ENCODE peak calls at places on chromosomes 2 and 18, in seven cellular contexts. One of them, this sample, is unnamed.

GRCh38 chr2:120787512-120788348 is 52.1 kb downstream of the GLI2 start:
- DNase-seq in amniotic stem cell: no peak
- DNase-seq in HTR-8/SVneo: no peak
- DNase-seq in ovary: no peak
- DNase-seq in stimulated activated CD4-positive, alpha-beta T cell treated with anti-CD3 and anti-CD28 coated beads, Interleukin-15, amount 100 ng/mL, for 1 hour: no peak
- DNase-seq in caudate nucleus: no peak
- DNase-seq in CD8-positive, alpha-beta memory T cell: no peak
- DNase-seq in this sample: no peak

GRCh38 chr2:33222309-33222708 is 254.1 kb upstream of the RASGRP3 start:
- DNase-seq in amniotic stem cell: no peak
- DNase-seq in HTR-8/SVneo: no peak
- DNase-seq in ovary: no peak
- DNase-seq in stimulated activated CD4-positive, alpha-beta T cell treated with anti-CD3 and anti-CD28 coated beads, Interleukin-15, amount 100 ng/mL, for 1 hour: no peak
- DNase-seq in caudate nucleus: no peak
- DNase-seq in CD8-positive, alpha-beta memory T cell: no peak
- DNase-seq in this sample: no peak

GRCh38 chr18:78403371-78403770 is 576.2 kb upstream of the SALL3 start:
- DNase-seq in amniotic stem cell: no peak
- DNase-seq in HTR-8/SVneo: no peak
- DNase-seq in ovary: no peak
- DNase-seq in stimulated activated CD4-positive, alpha-beta T cell treated with anti-CD3 and anti-CD28 coated beads, Interleukin-15, amount 100 ng/mL, for 1 hour: no peak
- DNase-seq in caudate nucleus: no peak
- DNase-seq in CD8-positive, alpha-beta memory T cell: no peak
- DNase-seq in this sample: no peak

GRCh38 chr2:187383043-187383800 is 64.8 kb downstream of the CALCRL start:
- DNase-seq in amniotic stem cell: no peak
- DNase-seq in HTR-8/SVneo: no peak
- DNase-seq in ovary: no peak
- DNase-seq in stimulated activated CD4-positive, alpha-beta T cell treated with anti-CD3 and anti-CD28 coated beads, Interleukin-15, amount 100 ng/mL, for 1 hour: no peak
- DNase-seq in caudate nucleus: no peak
- DNase-seq in CD8-positive, alpha-beta memory T cell: no peak
- DNase-seq in this sample: no peak

GRCh38 chr2:168550670-168551069 is 94.6 kb downstream of the CERS6 start:
- DNase-seq in amniotic stem cell: no peak
- DNase-seq in HTR-8/SVneo: no peak
- DNase-seq in ovary: no peak
- DNase-seq in stimulated activated CD4-positive, alpha-beta T cell treated with anti-CD3 and anti-CD28 coated beads, Interleukin-15, amount 100 ng/mL, for 1 hour: no peak
- DNase-seq in caudate nucleus: peak
- DNase-seq in CD8-positive, alpha-beta memory T cell: no peak
- DNase-seq in this sample: no peak

GRCh38 chr18:48806551-48807261 is 144.1 kb downstream of the SMAD7 start:
- DNase-seq in amniotic stem cell: no peak
- DNase-seq in HTR-8/SVneo: no peak
- DNase-seq in ovary: no peak
- DNase-seq in stimulated activated CD4-positive, alpha-beta T cell treated with anti-CD3 and anti-CD28 coated beads, Interleukin-15, amount 100 ng/mL, for 1 hour: no peak
- DNase-seq in caudate nucleus: no peak
- DNase-seq in CD8-positive, alpha-beta memory T cell: no peak
- DNase-seq in this sample: no peak

GRCh38 chr2:20450201-20451108 is 3.6 kb downstream of the RHOB start:
- DNase-seq in amniotic stem cell: peak
- DNase-seq in HTR-8/SVneo: peak
- DNase-seq in ovary: peak
- DNase-seq in stimulated activated CD4-positive, alpha-beta T cell treated with anti-CD3 and anti-CD28 coated beads, Interleukin-15, amount 100 ng/mL, for 1 hour: no peak
- DNase-seq in caudate nucleus: peak
- DNase-seq in CD8-positive, alpha-beta memory T cell: no peak
- DNase-seq in this sample: no peak

GRCh38 chr2:103448416-103448815 is 686.6 kb downstream of the TMEM182 start:
- DNase-seq in amniotic stem cell: no peak
- DNase-seq in HTR-8/SVneo: no peak
- DNase-seq in ovary: no peak
- DNase-seq in stimulated activated CD4-positive, alpha-beta T cell treated with anti-CD3 and anti-CD28 coated beads, Interleukin-15, amount 100 ng/mL, for 1 hour: no peak
- DNase-seq in caudate nucleus: no peak
- DNase-seq in CD8-positive, alpha-beta memory T cell: no peak
- DNase-seq in this sample: no peak

GRCh38 chr2:147365577-147365976 is 479.3 kb upstream of the ACVR2A start:
- DNase-seq in amniotic stem cell: no peak
- DNase-seq in HTR-8/SVneo: no peak
- DNase-seq in ovary: peak
- DNase-seq in stimulated activated CD4-positive, alpha-beta T cell treated with anti-CD3 and anti-CD28 coated beads, Interleukin-15, amount 100 ng/mL, for 1 hour: no peak
- DNase-seq in caudate nucleus: peak
- DNase-seq in CD8-positive, alpha-beta memory T cell: no peak
- DNase-seq in this sample: no peak

GRCh38 chr2:33153008-33153407 is 206.3 kb downstream of the LTBP1 start:
- DNase-seq in amniotic stem cell: peak
- DNase-seq in HTR-8/SVneo: no peak
- DNase-seq in ovary: no peak
- DNase-seq in stimulated activated CD4-positive, alpha-beta T cell treated with anti-CD3 and anti-CD28 coated beads, Interleukin-15, amount 100 ng/mL, for 1 hour: no peak
- DNase-seq in caudate nucleus: no peak
- DNase-seq in CD8-positive, alpha-beta memory T cell: no peak
- DNase-seq in this sample: no peak

GRCh38 chr18:36697905-36698304 is 130.9 kb downstream of the TPGS2 start:
- DNase-seq in amniotic stem cell: peak
- DNase-seq in HTR-8/SVneo: no peak
- DNase-seq in ovary: no peak
- DNase-seq in stimulated activated CD4-positive, alpha-beta T cell treated with anti-CD3 and anti-CD28 coated beads, Interleukin-15, amount 100 ng/mL, for 1 hour: no peak
- DNase-seq in caudate nucleus: no peak
- DNase-seq in CD8-positive, alpha-beta memory T cell: no peak
- DNase-seq in this sample: no peak

GRCh38 chr2:24123212-24124002 is at the start of the genes FAM228B and PFN4:
- DNase-seq in amniotic stem cell: peak
- DNase-seq in HTR-8/SVneo: peak
- DNase-seq in ovary: peak
- DNase-seq in stimulated activated CD4-positive, alpha-beta T cell treated with anti-CD3 and anti-CD28 coated beads, Interleukin-15, amount 100 ng/mL, for 1 hour: peak
- DNase-seq in caudate nucleus: peak
- DNase-seq in CD8-positive, alpha-beta memory T cell: peak
- DNase-seq in this sample: peak

GRCh38 chr2:62137431-62137830 is 58.5 kb upstream of the B3GNT2 start:
- DNase-seq in amniotic stem cell: no peak
- DNase-seq in HTR-8/SVneo: no peak
- DNase-seq in ovary: no peak
- DNase-seq in stimulated activated CD4-positive, alpha-beta T cell treated with anti-CD3 and anti-CD28 coated beads, Interleukin-15, amount 100 ng/mL, for 1 hour: no peak
- DNase-seq in caudate nucleus: no peak
- DNase-seq in CD8-positive, alpha-beta memory T cell: no peak
- DNase-seq in this sample: no peak

GRCh38 chr2:56185582-56186046 is 1.8 kb downstream of the CCDC85A start:
- DNase-seq in amniotic stem cell: no peak
- DNase-seq in HTR-8/SVneo: peak
- DNase-seq in ovary: no peak
- DNase-seq in stimulated activated CD4-positive, alpha-beta T cell treated with anti-CD3 and anti-CD28 coated beads, Interleukin-15, amount 100 ng/mL, for 1 hour: no peak
- DNase-seq in caudate nucleus: no peak
- DNase-seq in CD8-positive, alpha-beta memory T cell: no peak
- DNase-seq in this sample: no peak

This sample was measured in NK-92 treated with Interleukin-12 subunit alpha and Interleukin-12 subunit beta, amount 100 ng/mL, for 24 hours.